ENCODE peak calls at places on chromosomes 11 and 22, in six cellular contexts. One of them, this sample, is unnamed.

GRCh38 chr22:26853495-26853894 is 196.1 kb downstream of the MIAT start:
- DNase-seq in AML-193: no peak
- DNase-seq in tibial artery: no peak
- DNase-seq in GM04504: no peak
- DNase-seq in amygdala: no peak
- DNase-seq in fibroblast of mammary gland: no peak
- DNase-seq in this sample: no peak

GRCh38 chr11:94128171-94128745 is 383 bp upstream of the PANX1 start:
- DNase-seq in fibroblast of mammary gland: no peak
- DNase-seq in amygdala: no peak
- DNase-seq in GM04504: no peak
- DNase-seq in AML-193: no peak
- DNase-seq in tibial artery: no peak
- DNase-seq in this sample: peak

GRCh38 chr11:2103666-2104523 is 35.3 kb downstream of the IGF2 start:
- DNase-seq in GM04504: no peak
- DNase-seq in fibroblast of mammary gland: no peak
- DNase-seq in amygdala: no peak
- DNase-seq in AML-193: no peak
- DNase-seq in tibial artery: no peak
- DNase-seq in this sample: no peak

GRCh38 chr11:128476729-128477128 is 110.6 kb downstream of the ETS1 start:
- DNase-seq in GM04504: no peak
- DNase-seq in AML-193: no peak
- DNase-seq in amygdala: no peak
- DNase-seq in tibial artery: no peak
- DNase-seq in fibroblast of mammary gland: no peak
- DNase-seq in this sample: no peak

GRCh38 chr11:1342946-1343345 is 33.5 kb upstream of the TOLLIP start:
- DNase-seq in amygdala: no peak
- DNase-seq in fibroblast of mammary gland: no peak
- DNase-seq in tibial artery: no peak
- DNase-seq in AML-193: no peak
- DNase-seq in GM04504: no peak
- DNase-seq in this sample: no peak

GRCh38 chr11:12043959-12044772 is 35.7 kb upstream of the DKK3 start:
- DNase-seq in GM04504: peak
- DNase-seq in AML-193: peak
- DNase-seq in fibroblast of mammary gland: peak
- DNase-seq in amygdala: peak
- DNase-seq in tibial artery: peak
- DNase-seq in this sample: peak

GRCh38 chr22:31055322-31056159 is 25.6 kb upstream of the SMTN start:
- DNase-seq in GM04504: peak
- DNase-seq in fibroblast of mammary gland: peak
- DNase-seq in tibial artery: peak
- DNase-seq in amygdala: peak
- DNase-seq in AML-193: no peak
- DNase-seq in this sample: no peak

GRCh38 chr11:66012371-66012945 is 650 bp downstream of the CST6 start:
- DNase-seq in fibroblast of mammary gland: no peak
- DNase-seq in GM04504: no peak
- DNase-seq in AML-193: no peak
- DNase-seq in tibial artery: no peak
- DNase-seq in amygdala: no peak
- DNase-seq in this sample: no peak

GRCh38 chr11:7955191-7955590 is 10.1 kb downstream of the NLRP10 start:
- DNase-seq in GM04504: no peak
- DNase-seq in fibroblast of mammary gland: no peak
- DNase-seq in AML-193: no peak
- DNase-seq in amygdala: no peak
- DNase-seq in tibial artery: no peak
- DNase-seq in this sample: no peak

GRCh38 chr22:22684605-22685561 is 40.5 kb downstream of the GGTLC2 start:
- DNase-seq in tibial artery: no peak
- DNase-seq in AML-193: peak
- DNase-seq in GM04504: peak
- DNase-seq in amygdala: peak
- DNase-seq in fibroblast of mammary gland: peak
- DNase-seq in this sample: no peak

GRCh38 chr22:36144886-36145541 is 15.5 kb downstream of the APOL3 start:
- DNase-seq in GM04504: no peak
- DNase-seq in amygdala: peak
- DNase-seq in AML-193: peak
- DNase-seq in tibial artery: peak
- DNase-seq in fibroblast of mammary gland: peak
- DNase-seq in this sample: peak

GRCh38 chr11:60345489-60345888 is 18.4 kb downstream of the MS4A6E start:
- DNase-seq in amygdala: no peak
- DNase-seq in fibroblast of mammary gland: no peak
- DNase-seq in tibial artery: no peak
- DNase-seq in GM04504: no peak
- DNase-seq in AML-193: peak
- DNase-seq in this sample: peak

GRCh38 chr11:44607324-44607962 is 42.0 kb downstream of the CD82 start:
- DNase-seq in AML-193: no peak
- DNase-seq in fibroblast of mammary gland: peak
- DNase-seq in amygdala: no peak
- DNase-seq in GM04504: peak
- DNase-seq in tibial artery: no peak
- DNase-seq in this sample: no peak

GRCh38 chr11:31240340-31240904 is 129.1 kb downstream of the DCDC1 start:
- DNase-seq in fibroblast of mammary gland: peak
- DNase-seq in amygdala: no peak
- DNase-seq in GM04504: no peak
- DNase-seq in AML-193: peak
- DNase-seq in tibial artery: no peak
- DNase-seq in this sample: no peak

GRCh38 chr11:2933376-2934056 is 4.3 kb upstream of the PHLDA2 start:
- DNase-seq in AML-193: peak
- DNase-seq in GM04504: peak
- DNase-seq in fibroblast of mammary gland: peak
- DNase-seq in amygdala: no peak
- DNase-seq in tibial artery: peak
- DNase-seq in this sample: no peak

This sample was measured in KG1.